ENCODE peak calls at places on chromosome 21, in five cellular contexts. R, H, I, M and J are unnamed samples.

GRCh38 chr21:44089001-44089911 is 17.9 kb upstream of the PWP2 start:
- DNase-seq in R (no peak), H (peak), I (no peak), M (no peak), J (no peak)

GRCh38 chr21:15005391-15005790 is 59.4 kb downstream of the NRIP1 start:
- DNase-seq in R (no peak), H (no peak), I (peak), M (no peak), J (no peak)

GRCh38 chr21:42276526-42277154 is 38.6 kb downstream of the TFF3 start:
- DNase-seq in R (no peak), H (no peak), I (no peak), M (no peak), J (no peak)

GRCh38 chr21:35120631-35121180 is 71.6 kb upstream of the RUNX1 start:
- DNase-seq in R (no peak), H (no peak), I (no peak), M (no peak), J (no peak)

GRCh38 chr21:37338671-37339526 is 27.7 kb upstream of the DYRK1A start:
- DNase-seq in R (no peak), H (no peak), I (no peak), M (no peak), J (no peak)

GRCh38 chr21:37398697-37399096 is 32.1 kb downstream of the DYRK1A start:
- DNase-seq in R (no peak), H (no peak), I (no peak), M (no peak), J (no peak)

GRCh38 chr21:26096972-26097371 is 73.6 kb downstream of the APP start:
- DNase-seq in R (no peak), H (no peak), I (no peak), M (no peak), J (no peak)

GRCh38 chr21:34589511-34590282 is 25.2 kb downstream of the RCAN1 start:
- DNase-seq in R (no peak), H (peak), I (no peak), M (no peak), J (no peak)

GRCh38 chr21:33491373-33492102 is at the start of gene DNAJC28:
- DNase-seq in R (peak), H (peak), I (peak), M (peak), J (peak)

GRCh38 chr21:41600961-41601572 is 93.1 kb upstream of the TMPRSS2 start:
- DNase-seq in R (no peak), H (no peak), I (no peak), M (no peak), J (no peak)

GRCh38 chr21:45822002-45822397 is 159.6 kb upstream of the COL6A1 start:
- DNase-seq in R (no peak), H (no peak), I (no peak), M (no peak), J (no peak)

GRCh38 chr21:44892536-44893277 is 19.2 kb upstream of the PTTG1IP start:
- DNase-seq in R (peak), H (peak), I (peak), M (peak), J (peak)

GRCh38 chr21:45439901-45440461 is 35.0 kb downstream of the COL18A1 start:
- DNase-seq in R (no peak), H (no peak), I (no peak), M (no peak), J (no peak)

GRCh38 chr21:33380483-33380998 is 22.7 kb upstream of the IFNGR2 start:
- DNase-seq in R (peak), H (peak), I (no peak), M (peak), J (peak)

GRCh38 chr21:27250386-27250785 is 283.5 kb upstream of the ADAMTS5 start:
- DNase-seq in R (no peak), H (no peak), I (no peak), M (no peak), J (no peak)

GRCh38 chr21:43921979-43922945 is 57.2 kb downstream of the AGPAT3 start:
- DNase-seq in R (peak), H (no peak), I (no peak), M (peak), J (peak)

GRCh38 chr21:41012425-41012824 is 155.5 kb upstream of the BACE2 start:
- DNase-seq in R (no peak), H (no peak), I (no peak), M (no peak), J (no peak)

GRCh38 chr21:25360593-25360992 is 246.7 kb downstream of the MRPL39 start:
- DNase-seq in R (no peak), H (no peak), I (no peak), M (no peak), J (no peak)

GRCh38 chr21:44869860-44870747 is 3.4 kb downstream of the PTTG1IP start:
- DNase-seq in R (no peak), H (peak), I (no peak), M (no peak), J (no peak)